ENCODE peak calls at places on chromosomes 2 and 18, in eight cellular contexts. X is posterior cingulate gyrus; I is AG09319; P is stimulated activated CD8-positive, alpha-beta memory T cell treated with anti-CD3 and anti-CD28 coated beads, Interleukin-7, amount 100 ng/mL, for 4 hours; R is NCI-H1105; S is A549; A is fibroblast of mammary gland; F is WTC11. Z is an unnamed sample.

GRCh38 chr2:47344890-47345583 is 57.9 kb upstream of the MSH2 start:
- DNase-seq in X (peak; percentile 87), I (no peak), P (no peak), R (peak; percentile 96), S (peak; percentile 99), A (peak; percentile 12), F (peak; percentile 95), Z (peak; percentile 92)

GRCh38 chr2:167869200-167869599 is 378.2 kb downstream of the STK39 start:
- DNase-seq in X (no peak), I (no peak), P (no peak), R (no peak), S (no peak), A (no peak), F (no peak), Z (no peak)

GRCh38 chr2:234544659-234545611 is 48.1 kb upstream of the ARL4C start:
- DNase-seq in X (peak; percentile 69), I (no peak), P (peak; percentile 58), R (peak; percentile 67), S (peak; percentile 81), A (peak; percentile 59), F (peak; percentile 88), Z (peak; percentile 77)

GRCh38 chr2:132804045-132804444 is 134.0 kb upstream of the LYPD1 start:
- DNase-seq in X (no peak), I (peak; percentile 3), P (no peak), R (peak; percentile 11), S (no peak), A (peak; percentile 3), F (no peak), Z (no peak)

GRCh38 chr2:211387734-211388133 is 831.3 kb downstream of the CPS1 start:
- DNase-seq in X (no peak), I (no peak), P (no peak), R (no peak), S (no peak), A (no peak), F (no peak), Z (no peak)

GRCh38 chr18:11607897-11608296 is 1.5 kb upstream of the SLC35G4 start:
- DNase-seq in X (no peak), I (no peak), P (no peak), R (no peak), S (no peak), A (peak; percentile 3), F (no peak), Z (no peak)

GRCh38 chr2:71223767-71224333 is 3.1 kb downstream of the PAIP2B start:
- DNase-seq in X (peak; percentile 80), I (peak; percentile 2), P (no peak), R (peak; percentile 2), S (peak; percentile 38), A (peak; percentile 46), F (peak; percentile 71), Z (peak; percentile 48)

GRCh38 chr18:28284132-28284531 is 107.2 kb upstream of the CDH2 start:
- DNase-seq in X (no peak), I (no peak), P (no peak), R (no peak), S (no peak), A (peak; percentile 4), F (no peak), Z (no peak)

GRCh38 chr2:27965841-27966240 is 75.3 kb downstream of the BABAM2 start:
- DNase-seq in X (no peak), I (no peak), P (no peak), R (no peak), S (no peak), A (no peak), F (no peak), Z (no peak)

GRCh38 chr2:16176971-16177480 is 236.7 kb downstream of the MYCN start:
- DNase-seq in X (no peak), I (no peak), P (no peak), R (no peak), S (no peak), A (no peak), F (no peak), Z (no peak)

GRCh38 chr2:25042321-25043240 is 705 bp downstream of the EFR3B start:
- DNase-seq in X (peak; percentile 47), I (no peak), P (peak; percentile 5), R (peak; percentile 47), S (peak; percentile 35), A (peak; percentile 13), F (peak; percentile 52), Z (peak; percentile 35)

GRCh38 chr18:76056467-76057194 is 438.4 kb downstream of the ZNF516 start:
- DNase-seq in X (no peak), I (no peak), P (no peak), R (no peak), S (no peak), A (peak; percentile 35), F (no peak), Z (no peak)

GRCh38 chr2:69095246-69095645 is 82.3 kb downstream of the ANTXR1 start:
- DNase-seq in X (no peak), I (no peak), P (no peak), R (no peak), S (no peak), A (peak; percentile 91), F (no peak), Z (no peak)

GRCh38 chr2:188117706-188118105 is 174.0 kb upstream of the GULP1 start:
- DNase-seq in X (no peak), I (no peak), P (no peak), R (no peak), S (no peak), A (no peak), F (no peak), Z (no peak)

Z was measured in neuronal stem cell.